ENCODE peak calls at places on chromosome 19, in ten cellular contexts. V, N, Q, B, M, K, L, W, O and T are unnamed samples. For H3K4me1, the result is how much of the 10 kb centered on the place peaks cover.

GRCh38 chr19:17210296-17210695 is 4.9 kb upstream of the USE1 start:
- DNase-seq in W (no peak), K (no peak), O (no peak), Q (no peak), B (no peak), L (no peak), N (no peak), V (no peak), M (peak), T (no peak)

GRCh38 chr19:18300930-18301717 is 19.7 kb upstream of the JUND start:
- DNase-seq in W (peak), L (no peak), N (no peak), K (peak), O (peak), V (peak), Q (peak), M (peak), B (peak), T (peak)

GRCh38 chr19:45380107-45380506 is 9.7 kb upstream of the ERCC2 start:
- DNase-seq in B (no peak), M (no peak), L (no peak), N (no peak), V (no peak), W (no peak), K (no peak), Q (no peak), O (no peak), T (no peak)

GRCh38 chr19:48997972-48998371 is 4.3 kb downstream of the RUVBL2 start:
- DNase-seq in N (peak), V (no peak), Q (no peak), O (peak), B (peak), M (peak), W (no peak), L (no peak), K (peak), T (no peak)

GRCh38 chr19:28956421-28956820 is 256.5 kb downstream of the UQCRFS1 start:
- DNase-seq in B (no peak), V (no peak), Q (no peak), W (no peak), O (no peak), N (no peak), M (no peak), L (no peak), K (no peak), T (no peak)

GRCh38 chr19:44303976-44304568 is 753 bp downstream of the ZNF235 start:
- DNase-seq in W (no peak), L (no peak), O (no peak), K (no peak), V (peak), B (peak), N (no peak), M (peak), Q (no peak), T (peak)

GRCh38 chr19:34480971-34481821 is at the start of gene WTIP:
- DNase-seq in Q (peak), O (peak), W (peak), B (peak), V (peak), L (peak), N (peak), K (peak), M (peak), T (peak)

GRCh38 chr19:55418185-55418584 is 10.6 kb upstream of the UBE2S start:
- DNase-seq in L (no peak), N (peak), M (peak), Q (no peak), W (no peak), B (peak), V (peak), K (peak), O (peak), T (peak)

GRCh38 chr19:2273356-2274184 is 8.4 kb downstream of the PEAK3 start:
- DNase-seq in Q (peak), V (peak), L (peak), W (peak), O (peak), N (peak), K (peak), M (peak), B (peak), T (peak)

GRCh38 chr19:18777725-18778389 is 13.2 kb downstream of the COMP start:
- DNase-seq in O (no peak), W (no peak), L (no peak), V (no peak), Q (no peak), N (no peak), K (no peak), M (no peak), B (no peak), T (no peak)

GRCh38 chr19:18160441-18160791 is 7.5 kb downstream of the PIK3R2 start:
- DNase-seq in Q (no peak), B (no peak), M (no peak), L (no peak), K (no peak), V (no peak), W (no peak), N (no peak), O (no peak), T (no peak)

GRCh38 chr19:44904426-44904994 is 1.1 kb upstream of the APOE start:
- DNase-seq in V (peak), O (no peak), L (no peak), W (no peak), N (peak), K (no peak), Q (no peak), M (no peak), B (no peak), T (no peak)

GRCh38 chr19:31290926-31291590 is 58.2 kb downstream of the TSHZ3 start:
- DNase-seq in L (no peak), Q (no peak), O (no peak), B (no peak), W (no peak), N (no peak), K (no peak), V (no peak), M (peak), T (no peak)

GRCh38 chr19:34241513-34242337 is 12.6 kb upstream of the GARRE1 start:
- DNase-seq in O (peak), B (peak), W (no peak), L (peak), M (no peak), V (no peak), Q (no peak), N (peak), K (peak), T (no peak)

GRCh38 chr19:32165750-32166149 is 179.7 kb upstream of the ZNF507 start:
- DNase-seq in L (no peak), B (no peak), O (no peak), N (peak), V (no peak), M (no peak), W (no peak), Q (no peak), K (no peak), T (no peak)

GRCh38 chr19:34793562-34793961 is 20.5 kb upstream of the ZNF599 start:
- DNase-seq in N (no peak), Q (no peak), O (no peak), B (no peak), W (no peak), L (no peak), K (no peak), V (no peak), M (no peak), T (no peak)

GRCh38 chr19:50906217-50906616 is 5.0 kb downstream of the KLK4 start:
- DNase-seq in M (no peak), V (no peak), Q (no peak), K (no peak), N (peak), L (no peak), B (peak), O (peak), W (no peak), T (no peak)

GRCh38 chr19:54162241-54162805 is 2.8 kb upstream of the LENG1 start:
- DNase-seq in L (peak), N (peak), Q (peak), V (peak), W (peak), K (peak), O (peak), B (peak), M (peak), T (peak)

GRCh38 chr19:13079542-13079986 is 23.1 kb downstream of the LYL1 start:
- DNase-seq in M (peak), O (peak), Q (no peak), N (no peak), K (peak), W (no peak), L (no peak), B (peak), V (no peak), T (peak)

GRCh38 chr19:41353466-41354342 is at the start of gene TGFB1:
- DNase-seq in M (peak), N (peak), B (peak), L (peak), K (peak), O (peak), W (peak), Q (peak), V (peak), T (peak)

GRCh38 chr19:18425515-18426415 is 6.6 kb downstream of the SSBP4 start:
- DNase-seq in M (peak), N (no peak), Q (no peak), L (no peak), K (no peak), V (peak), B (peak), O (no peak), W (no peak), T (peak)

GRCh38 chr19:37227996-37228395 is 10.0 kb downstream of the ZNF383 start:
- DNase-seq in L (peak), O (no peak), V (no peak), M (no peak), B (no peak), Q (no peak), N (peak), K (no peak), W (no peak), T (no peak)

GRCh38 chr19:47075941-47076340 is 27.5 kb upstream of the TMEM160 start:
- DNase-seq in O (no peak), L (no peak), K (no peak), V (no peak), M (peak), Q (no peak), W (no peak), N (no peak), B (no peak), T (no peak)

GRCh38 chr19:45345506-45345860 is 4.9 kb downstream of the KLC3 start:
- DNase-seq in M (no peak), V (no peak), K (no peak), L (no peak), B (no peak), W (no peak), N (no peak), O (no peak), Q (no peak), T (no peak)

GRCh38 chr19:29429021-29429420 is 96.8 kb upstream of the VSTM2B start:
- DNase-seq in O (no peak), L (no peak), W (no peak), N (no peak), M (no peak), V (no peak), K (no peak), B (no peak), Q (no peak), T (no peak)

GRCh38 chr19:50387176-50387867 is 3.2 kb downstream of the POLD1 start:
- DNase-seq in M (peak), Q (no peak), L (no peak), B (no peak), V (no peak), O (no peak), W (no peak), K (peak), N (no peak), T (no peak)

GRCh38 chr19:45200614-45201013 is 22.0 kb downstream of the BLOC1S3 start:
- DNase-seq in W (no peak), N (peak), M (peak), L (no peak), O (peak), B (no peak), K (no peak), V (no peak), Q (no peak), T (no peak)

GRCh38 chr19:954672-955494 is 29.0 kb downstream of the ARID3A start:
- DNase-seq in N (no peak), L (no peak), O (no peak), K (no peak), Q (no peak), V (no peak), M (no peak), W (no peak), B (peak), T (no peak)

GRCh38 chr19:42461700-42462324 is 19.1 kb upstream of the CXCL17 start:
- DNase-seq in L (no peak), N (no peak), W (no peak), O (no peak), M (no peak), K (no peak), V (no peak), Q (no peak), B (no peak), T (no peak)

DNA sequence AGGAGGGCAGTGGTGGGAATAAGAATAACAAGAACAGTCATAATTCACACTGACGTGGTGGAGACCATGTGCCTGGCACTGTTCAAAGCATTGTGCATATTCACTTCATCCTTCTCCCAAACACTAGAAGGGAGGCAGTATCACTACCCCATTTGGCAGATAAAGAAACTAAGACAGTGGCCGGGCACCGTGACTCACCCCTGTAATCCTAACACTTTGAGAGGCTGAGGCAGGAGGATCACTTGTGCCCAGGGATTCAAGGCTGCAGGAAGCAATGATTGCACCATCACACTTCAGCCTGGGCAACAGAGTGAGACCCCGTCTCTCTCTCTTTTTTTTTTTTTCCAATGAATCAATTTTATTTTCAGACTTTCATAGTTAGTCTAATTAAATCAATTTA is 5.5 kb upstream of the ATG4D start:
- DNase-seq in O (no peak), Q (no peak), B (no peak), M (no peak), W (no peak), L (no peak), N (no peak), V (no peak), K (no peak), T (no peak)
- H3K4me3 ChIP-seq in O (no peak), Q (no peak), B (no peak), M (no peak), W (no peak), L (no peak), N (no peak), V (no peak), K (no peak), T (no peak)

GRCh38 chr19:39400997-39401548 is 5.6 kb upstream of the ZFP36 start:
- DNase-seq in O (no peak), Q (no peak), M (no peak), V (no peak), B (no peak), K (no peak), N (no peak), L (no peak), W (peak), T (no peak)

GRCh38 chr19:39401549-39402416 is 4.9 kb upstream of the ZFP36 start:
- DNase-seq in B (peak), W (peak), N (no peak), O (peak), K (peak), M (peak), V (peak), L (no peak), Q (no peak), T (peak)

GRCh38 chr19:39403331-39404312 is 3.0 kb upstream of the ZFP36 start:
- DNase-seq in B (peak), O (peak), Q (peak), L (peak), V (peak), W (peak), N (peak), M (peak), K (peak), T (peak)

GRCh38 chr19:39405261-39405912 is 1.3 kb upstream of the ZFP36 start:
- DNase-seq in B (no peak), V (no peak), W (peak), M (no peak), K (no peak), Q (no peak), O (no peak), N (no peak), L (no peak), T (no peak)

DNA sequence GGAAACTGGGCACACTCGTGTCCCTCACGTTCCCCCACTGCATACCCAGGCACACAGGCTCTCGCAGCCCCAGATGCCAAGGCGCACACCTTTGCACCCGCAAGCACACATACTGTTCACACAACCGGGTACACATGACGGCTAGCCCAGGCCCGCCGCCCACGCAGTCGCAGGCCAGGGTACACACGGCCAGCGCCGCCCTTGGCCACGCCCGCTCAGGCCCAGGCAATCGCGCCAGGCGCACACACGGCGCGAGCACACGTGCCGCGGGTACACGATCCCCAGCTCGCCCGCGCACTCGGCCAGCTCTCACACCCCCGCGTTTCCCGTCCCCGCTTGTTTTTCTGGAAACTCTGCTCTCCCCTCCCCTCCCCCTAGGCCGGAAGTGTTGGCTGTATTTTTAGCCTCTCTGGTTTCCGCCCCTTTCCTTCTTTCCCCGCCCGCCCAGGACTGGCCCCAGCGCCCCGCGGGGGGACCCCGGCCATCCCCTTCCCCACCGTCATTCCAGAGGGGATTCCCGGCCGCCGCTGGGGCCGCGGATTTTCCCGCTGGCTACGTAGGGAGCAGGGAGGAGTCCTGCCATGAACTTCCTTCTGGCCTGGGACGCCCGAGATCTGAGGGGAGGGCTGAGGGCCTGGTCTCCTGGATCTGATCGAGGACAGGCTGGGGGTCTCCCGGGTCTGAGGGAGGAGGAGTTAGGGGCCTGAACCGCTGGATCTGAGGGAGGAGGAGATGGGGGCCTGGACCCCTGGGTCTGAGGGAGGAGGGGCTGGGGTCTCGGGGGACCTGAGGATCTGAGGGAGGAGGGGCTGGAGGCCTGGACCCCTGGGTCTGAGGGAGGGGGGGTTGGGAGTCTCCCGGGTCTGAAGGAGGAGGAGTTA is 4.0 kb upstream of the ZFP36 start:
- DNase-seq in B (peak), O (peak), Q (peak), K (peak), L (peak), M (peak), V (peak), N (peak), W (peak), T (peak)
- TF ChIP-seq POLR2A in B (peak), O (no peak), Q (peak), K (peak), L (no peak), M (peak), V (no peak), N (no peak), W (no peak), T (peak)

DNA sequence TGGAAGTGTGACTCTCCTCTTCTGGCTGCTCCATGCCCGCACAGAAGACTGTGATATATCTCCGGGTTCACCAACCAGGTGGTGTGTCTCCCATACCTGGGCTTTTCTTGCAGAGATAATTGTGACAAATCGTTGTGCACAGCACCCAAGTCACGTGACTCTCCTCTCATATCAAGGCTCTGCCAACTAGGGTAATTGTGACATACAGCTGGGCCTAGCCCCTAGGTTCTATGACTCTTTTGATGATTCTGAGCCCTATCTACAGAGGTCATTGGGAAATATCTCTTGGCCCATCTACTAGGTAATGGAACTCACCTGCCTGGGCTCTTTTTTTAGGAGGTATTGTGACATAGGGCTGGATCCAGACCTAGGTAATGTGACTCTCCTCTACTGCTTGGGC is 89.8 kb downstream of the ZNF429 start:
- DNase-seq in W (no peak), K (no peak), O (no peak), V (no peak), Q (no peak), B (no peak), L (no peak), M (no peak), N (no peak), T (no peak)
- H3K4me1 ChIP-seq in W (under half), K (under half), O (under half), V (under half), Q (under half), B (under half), L (under half), M (under half), N (under half), T (under half)

GRCh38 chr19:38417544-38418506 is 8.2 kb downstream of the RASGRP4 start:
- DNase-seq in V (no peak), N (peak), L (no peak), W (peak), B (peak), K (peak), M (no peak), Q (no peak), O (peak), T (peak)
- H3K4me3 ChIP-seq in V (no peak), N (peak), L (peak), W (peak), B (peak), K (peak), M (no peak), Q (peak), O (peak), T (no peak)